ENCODE peak calls at places on chromosomes 16 and 17, in eight cellular contexts. S is tibial nerve, P is transverse colon, U is lower leg skin, W is A549, A is sigmoid colon, R is uterus, G is adrenal gland. O is an unnamed sample.

GRCh38 chr17:60457148-60457547 is 34.9 kb downstream of the CHCT1 start:
- DNase-seq in S (no peak), P (no peak), U (no peak), W (no peak), A (no peak), R (no peak), G (no peak), O (no peak)

GRCh38 chr17:4492762-4493561 is 5.7 kb upstream of the SPNS2 start:
- DNase-seq in S (peak), P (peak), U (no peak), W (peak), A (no peak), R (no peak), G (peak), O (peak)

GRCh38 chr17:77428020-77428781 is 287.4 kb downstream of the SEC14L1 start:
- DNase-seq in S (no peak), P (peak), U (no peak), W (no peak), A (no peak), R (no peak), G (no peak), O (no peak)

GRCh38 chr17:50392621-50393020 is 4.7 kb downstream of the LRRC59 start:
- DNase-seq in S (no peak), P (no peak), U (no peak), W (no peak), A (no peak), R (no peak), G (no peak), O (no peak)

GRCh38 chr17:73268582-73269328 is 7.1 kb upstream of the CPSF4L start:
- DNase-seq in S (no peak), P (no peak), U (no peak), W (no peak), A (no peak), R (no peak), G (no peak), O (no peak)

GRCh38 chr17:76689859-76690258 is 20.9 kb downstream of the MXRA7 start:
- DNase-seq in S (no peak), P (no peak), U (no peak), W (no peak), A (no peak), R (no peak), G (no peak), O (no peak)

GRCh38 chr16:71645450-71645849 is 19.5 kb downstream of the MARVELD3 start:
- DNase-seq in S (no peak), P (peak), U (no peak), W (peak), A (no peak), R (no peak), G (no peak), O (no peak)

GRCh38 chr17:79633937-79634813 is 23.3 kb upstream of the RBFOX3 start:
- DNase-seq in S (no peak), P (peak), U (peak), W (no peak), A (peak), R (peak), G (peak), O (no peak)

GRCh38 chr16:72092832-72093447 is 480 bp downstream of the TXNL4B start:
- DNase-seq in S (no peak), P (no peak), U (no peak), W (peak), A (no peak), R (no peak), G (no peak), O (no peak)

GRCh38 chr17:55163408-55163807 is 101.4 kb upstream of the HLF start:
- DNase-seq in S (no peak), P (no peak), U (no peak), W (no peak), A (no peak), R (no peak), G (no peak), O (no peak)

GRCh38 chr17:17732892-17733670 is 51.8 kb downstream of the RAI1 start:
- DNase-seq in S (no peak), P (no peak), U (no peak), W (no peak), A (no peak), R (no peak), G (peak), O (no peak)

GRCh38 chr17:3738562-3739295 is 15.0 kb downstream of the HASPIN start:
- DNase-seq in S (no peak), P (peak), U (no peak), W (no peak), A (no peak), R (no peak), G (no peak), O (peak)

GRCh38 chr16:5175263-5175662 is 77.7 kb upstream of the EEF2KMT start:
- DNase-seq in S (no peak), P (peak), U (no peak), W (no peak), A (no peak), R (no peak), G (no peak), O (no peak)

GRCh38 chr17:28724500-28725165 is 1.4 kb downstream of the TLCD1 start:
- DNase-seq in S (no peak), P (no peak), U (no peak), W (no peak), A (no peak), R (no peak), G (no peak), O (no peak)

GRCh38 chr17:73645050-73645871 is 1.0 kb upstream of the SDK2 start:
- DNase-seq in S (no peak), P (peak), U (peak), W (peak), A (no peak), R (no peak), G (no peak), O (peak)

GRCh38 chr17:32116937-32117336 is 25.4 kb upstream of the RHOT1 start:
- DNase-seq in S (no peak), P (no peak), U (no peak), W (no peak), A (no peak), R (no peak), G (no peak), O (no peak)

GRCh38 chr16:87580855-87581261 is 21.4 kb upstream of the JPH3 start:
- DNase-seq in S (no peak), P (no peak), U (no peak), W (no peak), A (no peak), R (no peak), G (no peak), O (no peak)

GRCh38 chr17:27970587-27970986 is 71.9 kb upstream of the NLK start:
- DNase-seq in S (no peak), P (no peak), U (no peak), W (no peak), A (no peak), R (no peak), G (no peak), O (no peak)

GRCh38 chr17:43755389-43755875 is 3.2 kb downstream of the SOST start:
- DNase-seq in S (no peak), P (no peak), U (peak), W (no peak), A (peak), R (no peak), G (no peak), O (peak)

GRCh38 chr17:61002316-61002736 is 324.7 kb downstream of the BCAS3 start:
- DNase-seq in S (no peak), P (no peak), U (no peak), W (peak), A (no peak), R (no peak), G (no peak), O (no peak)

GRCh38 chr17:72984925-72985322 is 107.6 kb downstream of the SLC39A11 start:
- DNase-seq in S (no peak), P (no peak), U (no peak), W (no peak), A (no peak), R (no peak), G (no peak), O (peak)

GRCh38 chr17:27573971-27574525 is 56.9 kb upstream of the LGALS9 start:
- DNase-seq in S (no peak), P (no peak), U (no peak), W (no peak), A (no peak), R (no peak), G (peak), O (no peak)

GRCh38 chr17:39688945-39689344 is 1.1 kb upstream of the PGAP3 start:
- DNase-seq in S (no peak), P (no peak), U (no peak), W (no peak), A (no peak), R (no peak), G (no peak), O (no peak)

DNA sequence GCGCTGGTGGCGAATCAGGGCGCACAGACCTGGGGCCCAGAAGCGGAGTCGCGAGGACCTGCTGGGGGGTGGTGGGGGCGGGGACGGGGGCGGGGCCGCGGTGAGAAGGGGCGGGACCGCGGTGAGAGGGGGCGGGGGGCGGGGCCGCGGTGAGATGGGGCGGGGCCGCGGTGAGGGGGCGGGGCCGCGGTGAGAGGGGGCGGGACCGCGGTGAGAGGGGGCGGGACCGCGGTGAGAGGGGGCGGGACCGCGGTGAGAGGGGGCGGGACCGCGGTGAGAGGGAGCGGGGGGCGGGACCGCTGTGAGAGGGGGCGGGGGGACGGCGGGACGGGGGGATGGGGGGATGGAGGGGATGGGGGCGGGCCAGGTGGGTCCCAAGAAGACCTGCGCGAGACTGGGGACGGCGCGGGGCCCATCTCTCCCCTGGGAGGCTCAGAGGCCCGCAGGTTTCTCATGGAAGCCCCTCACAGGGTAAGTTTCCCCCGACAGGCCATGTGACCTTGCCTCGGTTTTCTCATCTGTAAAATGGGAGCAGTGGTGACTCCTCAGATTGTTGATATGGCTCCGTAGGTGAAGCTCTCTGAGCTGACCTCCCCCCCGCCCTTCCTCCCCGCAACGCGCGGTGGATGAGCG is 28.6 kb upstream of the DBNDD1 start:
- DNase-seq in S (no peak), P (no peak), U (no peak), W (no peak), A (no peak), R (peak), G (no peak), O (peak)
- TF ChIP-seq POLR2A in S (no peak), P (no peak), U (no peak), W (no peak), A (no peak), R (no peak), G (no peak), O (no peak)

GRCh38 chr17:41160648-41161047 is at the start of gene KRTAP4-4:
- DNase-seq in S (no peak), P (no peak), U (no peak), W (no peak), A (no peak), R (no peak), G (no peak), O (no peak)
- H3K4me3 ChIP-seq in S (no peak), P (no peak), U (no peak), W (no peak), A (no peak), R (no peak), G (no peak), O (no peak)

DNA sequence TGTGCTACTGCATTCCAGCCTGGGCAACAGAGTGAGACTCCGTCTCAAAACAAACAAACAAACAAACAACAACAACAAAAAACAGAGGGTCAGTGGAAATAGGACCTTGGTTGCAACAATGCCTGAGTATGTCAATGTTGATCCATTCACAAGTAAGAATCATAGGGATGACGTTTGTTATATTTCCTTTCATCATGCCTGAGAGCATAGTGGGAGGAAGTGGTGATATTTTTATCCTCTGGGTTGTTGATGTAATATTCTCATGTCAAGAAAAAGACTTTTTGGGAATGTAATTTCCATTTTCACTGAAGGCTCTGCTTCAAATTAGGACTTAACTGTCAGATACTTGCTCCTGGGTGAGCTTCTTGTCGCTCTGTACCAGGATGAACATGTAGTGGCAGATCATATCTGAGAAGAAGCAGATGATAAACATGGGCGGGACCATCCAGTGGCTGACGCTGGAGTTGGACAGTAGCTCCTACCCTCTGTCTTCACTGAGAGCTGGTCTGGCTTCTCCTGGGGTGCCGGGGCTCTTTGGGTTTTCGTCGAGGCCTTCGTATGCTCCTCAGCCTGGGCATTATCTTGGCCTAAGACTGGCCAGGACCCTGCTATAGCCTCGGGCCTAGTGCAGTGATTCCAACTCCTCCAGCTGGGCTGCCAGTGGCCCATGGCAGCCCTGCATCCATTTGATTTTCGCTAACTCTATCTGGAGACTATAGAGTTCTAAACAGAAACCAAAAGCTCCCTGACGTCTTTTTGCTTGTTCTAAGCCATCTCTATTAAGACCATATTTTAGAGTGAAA is 19.6 kb downstream of the CYB5B start:
- DNase-seq in S (peak), P (peak), U (peak), W (no peak), A (peak), R (peak), G (no peak), O (no peak)
- TF ChIP-seq POLR2A in S (no peak), P (no peak), U (no peak), W (no peak), A (no peak), R (no peak), G (peak), O (no peak)

GRCh38 chr17:46157443-46158107 is 35.7 kb downstream of the KANSL1 start:
- DNase-seq in S (no peak), P (no peak), U (no peak), W (no peak), A (no peak), R (no peak), G (no peak), O (no peak)
- H3K4me3 ChIP-seq in S (no peak), P (no peak), U (no peak), W (no peak), A (no peak), R (no peak), G (no peak), O (no peak)

GRCh38 chr16:2777231-2777902 is at the start of gene ELOB:
- DNase-seq in S (peak), P (peak), U (peak), W (peak), A (peak), R (peak), G (peak), O (peak)
- TF ChIP-seq POLR2A in S (peak), P (peak), U (peak), W (peak), A (peak), R (peak), G (peak), O (peak)

GRCh38 chr16:75107505-75107904 is 9.1 kb downstream of the LDHD start:
- DNase-seq in S (no peak), P (no peak), U (no peak), W (no peak), A (no peak), R (no peak), G (no peak), O (no peak)

GRCh38 chr16:75110637-75111513 is 5.7 kb downstream of the LDHD start:
- DNase-seq in S (peak), P (peak), U (peak), W (peak), A (peak), R (peak), G (peak), O (peak)

GRCh38 chr16:75109732-75110243 is 6.8 kb downstream of the LDHD start:
- DNase-seq in S (no peak), P (peak), U (no peak), W (no peak), A (peak), R (no peak), G (peak), O (peak)

GRCh38 chr16:75106351-75107274 is 10.0 kb downstream of the LDHD start:
- DNase-seq in S (no peak), P (no peak), U (no peak), W (no peak), A (peak), R (no peak), G (no peak), O (no peak)

GRCh38 chr16:75108792-75109731 is 7.5 kb downstream of the LDHD start:
- DNase-seq in S (peak), P (peak), U (peak), W (peak), A (peak), R (peak), G (peak), O (peak)
- H3K4me3 ChIP-seq in S (no peak), P (no peak), U (no peak), W (no peak), A (no peak), R (no peak), G (no peak), O (no peak)

GRCh38 chr16:354286-354881 is 1.9 kb upstream of the AXIN1 start:
- DNase-seq in S (no peak), P (no peak), U (no peak), W (no peak), A (peak), R (no peak), G (no peak), O (no peak)

GRCh38 chr16:351804-352520 is 561 bp downstream of the AXIN1 start:
- DNase-seq in S (no peak), P (peak), U (no peak), W (no peak), A (no peak), R (no peak), G (no peak), O (peak)

GRCh38 chr16:354971-355441 is 2.5 kb upstream of the AXIN1 start:
- DNase-seq in S (no peak), P (no peak), U (no peak), W (no peak), A (no peak), R (no peak), G (no peak), O (no peak)

GRCh38 chr16:353404-354285 is 1.1 kb upstream of the AXIN1 start:
- DNase-seq in S (no peak), P (no peak), U (no peak), W (no peak), A (peak), R (no peak), G (no peak), O (no peak)

DNA sequence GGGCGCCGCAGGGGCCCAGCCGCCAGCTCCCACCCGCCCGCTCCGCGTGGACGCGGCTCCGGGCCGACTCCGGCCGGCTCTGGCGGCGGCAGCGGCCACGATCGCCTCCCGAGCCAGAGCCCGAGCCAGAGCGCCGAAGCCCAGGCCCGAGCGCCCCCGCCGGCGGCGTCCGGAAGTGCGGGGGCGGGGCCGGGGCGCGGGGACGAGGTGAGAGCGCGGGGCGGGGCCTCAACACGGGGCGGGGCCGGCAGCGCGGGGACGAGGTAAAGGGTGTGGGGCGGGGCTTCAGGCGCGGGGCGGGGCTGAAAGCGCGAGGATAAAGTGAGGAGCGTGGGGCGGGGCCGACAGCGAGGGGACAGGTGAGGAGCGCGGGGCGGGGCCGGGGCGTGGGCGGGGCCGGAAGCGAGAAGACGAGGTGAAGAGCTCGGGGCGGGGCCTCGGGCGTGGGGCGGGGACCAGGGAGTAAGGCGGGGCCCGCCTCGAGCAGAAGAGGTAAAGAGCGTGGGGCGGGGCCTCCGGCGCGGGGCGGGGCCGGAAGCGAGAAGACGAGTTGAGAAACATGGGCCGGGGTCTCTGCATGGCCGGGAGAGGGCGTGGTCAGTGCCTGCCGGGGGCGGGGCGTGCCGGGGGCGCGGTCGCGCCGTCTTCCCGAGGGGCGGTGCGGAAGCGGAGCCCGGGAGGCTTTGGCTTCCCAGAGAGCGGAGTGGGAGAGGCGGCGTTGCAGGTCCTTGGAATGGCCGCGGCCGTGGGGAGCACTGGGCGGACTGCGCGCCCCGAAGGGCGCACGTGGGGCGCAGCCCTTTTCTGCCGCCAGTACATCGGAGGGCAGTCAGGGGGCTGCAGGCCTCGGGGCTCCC is at the start of gene AXIN1:
- DNase-seq in S (peak), P (peak), U (peak), W (peak), A (peak), R (peak), G (peak), O (peak)
- TF ChIP-seq POLR2A in S (peak), P (peak), U (no peak), W (peak), A (peak), R (peak), G (peak), O (peak)

DNA sequence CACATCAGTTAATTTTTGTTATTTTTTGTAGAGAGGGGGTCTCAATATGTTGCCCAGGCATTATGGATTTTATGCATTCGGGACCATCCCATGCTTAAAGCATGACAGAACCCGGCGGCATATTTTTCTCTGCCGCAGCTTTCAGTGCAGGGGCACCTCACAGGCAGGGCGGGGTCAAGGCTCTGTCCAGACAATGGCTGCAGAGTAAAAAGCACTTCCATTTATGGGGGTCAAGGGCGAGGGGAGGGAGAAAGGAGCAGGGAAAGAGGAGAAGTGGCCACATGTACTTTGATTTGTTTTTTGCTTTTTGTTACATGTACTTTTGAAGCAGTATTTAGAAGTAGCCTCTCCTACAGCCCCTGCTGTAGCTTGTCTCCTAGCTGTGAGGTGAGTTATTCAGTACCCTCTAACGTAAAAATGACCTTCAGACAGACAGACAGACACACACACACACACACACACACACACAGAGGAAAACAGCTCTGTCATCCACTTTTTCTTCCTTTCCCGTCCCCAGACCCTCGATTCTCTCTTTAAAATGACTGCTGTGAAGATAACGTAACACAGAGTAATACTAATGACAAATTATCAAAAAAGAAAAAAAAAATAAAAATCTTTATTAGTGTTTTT is 875 bp upstream of the SCPEP1 start:
- DNase-seq in S (no peak), P (no peak), U (no peak), W (no peak), A (no peak), R (no peak), G (peak), O (no peak)
- H3K4me3 ChIP-seq in S (peak), P (peak), U (no peak), W (peak), A (peak), R (peak), G (no peak), O (no peak)